ENCODE peak calls at places on chromosomes 1 and 21, in nine cellular contexts. X is stimulated activated CD8-positive, alpha-beta memory T cell treated with anti-CD3 and anti-CD28 coated beads, Interleukin-12 subunit alpha, Interleukin-12 subunit beta, amount 100 ng/mL, for 4 hours; D is NCI-H226; I is stimulated activated CD4-positive, alpha-beta T cell treated with anti-CD3 and anti-CD28 coated beads, Interleukin-1b, Interleukin-23, amount 100 ng/mL, for 24 hours; S is posterior vena cava; Y is AML-193; C is activated T-cell treated with anti-CD3 and anti-CD28 coated beads for 24 hours; R is NCI-H1930; N is GM10248. F is an unnamed sample.
A peak's percentile ranks its signal among the peaks of the same experiment; 100 is the strongest.

GRCh38 chr1:983736-984475 is 2.0 kb upstream of the PERM1 start:
- DNase-seq in X (peak; percentile 39), D (no peak), I (no peak), S (no peak), Y (no peak), C (peak; percentile 35), R (peak; percentile 46), N (peak; percentile 85), F (peak; percentile 99)

GRCh38 chr21:21085206-21085605 is 87.0 kb downstream of the NCAM2 start:
- DNase-seq in X (no peak), D (no peak), I (no peak), S (no peak), Y (no peak), C (no peak), R (no peak), N (no peak), F (no peak)

GRCh38 chr1:205258313-205259176 is 30.8 kb downstream of the TMCC2 start:
- DNase-seq in X (no peak), D (peak; percentile 31), I (no peak), S (no peak), Y (no peak), C (no peak), R (no peak), N (no peak), F (peak; percentile 70)

GRCh38 chr1:1683104-1683905 is 9.3 kb downstream of the SLC35E2B start:
- DNase-seq in X (no peak), D (no peak), I (no peak), S (peak; percentile 37), Y (no peak), C (no peak), R (no peak), N (peak; percentile 5), F (peak; percentile 92)

GRCh38 chr1:42845866-42846256 is 552 bp upstream of the ZNF691 start:
- DNase-seq in X (no peak), D (no peak), I (no peak), S (no peak), Y (no peak), C (no peak), R (no peak), N (no peak), F (peak; percentile 44)

GRCh38 chr1:151210830-151211229 is 12.5 kb downstream of the PIP5K1A start:
- DNase-seq in X (no peak), D (no peak), I (no peak), S (no peak), Y (no peak), C (no peak), R (no peak), N (no peak), F (no peak)

GRCh38 chr21:42439284-42440186 is 35.8 kb downstream of the UBASH3A start:
- DNase-seq in X (peak; percentile 45), D (no peak), I (no peak), S (peak; percentile 68), Y (no peak), C (no peak), R (no peak), N (peak; percentile 52), F (no peak)

GRCh38 chr1:234111458-234112142 is 207.1 kb downstream of the SLC35F3 start:
- DNase-seq in X (no peak), D (no peak), I (no peak), S (no peak), Y (no peak), C (no peak), R (peak; percentile 15), N (no peak), F (peak; percentile 47)

GRCh38 chr1:158121604-158122254 is 59.0 kb upstream of the CD1D start:
- DNase-seq in X (no peak), D (no peak), I (no peak), S (no peak), Y (no peak), C (peak; percentile 11), R (peak; percentile 38), N (peak; percentile 45), F (peak; percentile 72)